ENCODE peak calls at places on chromosome 18, in four cellular contexts. T, B, V and U are unnamed samples.

GRCh38 chr18:808086-808485 is 4.0 kb downstream of the YES1 start:
- DNase-seq in T (peak), B (peak), V (no peak), U (no peak)

GRCh38 chr18:48909721-48910120 is 41.0 kb downstream of the SMAD7 start:
- DNase-seq in T (no peak), B (no peak), V (no peak), U (no peak)

GRCh38 chr18:49500136-49500921 is 13.3 kb upstream of the C18orf32 start:
- DNase-seq in T (no peak), B (no peak), V (no peak), U (no peak)

GRCh38 chr18:45670281-45670962 is 53.6 kb upstream of the SLC14A1 start:
- DNase-seq in T (peak), B (peak), V (no peak), U (peak)

GRCh38 chr18:49048361-49048760 is 97.6 kb upstream of the SMAD7 start:
- DNase-seq in T (peak), B (peak), V (no peak), U (peak)

GRCh38 chr18:79577451-79578395 is 101.9 kb upstream of the CTDP1 start:
- DNase-seq in T (peak), B (peak), V (no peak), U (peak)

GRCh38 chr18:45957100-45957499 is 10.0 kb downstream of the EPG5 start:
- DNase-seq in T (peak), B (peak), V (no peak), U (peak)

GRCh38 chr18:21112543-21113105 is 1.0 kb upstream of the ROCK1 start:
- DNase-seq in T (peak), B (peak), V (no peak), U (no peak)